ENCODE peak calls at places on chromosomes 12 and 14, in eight cellular contexts. E, T, Q, Y, N, A, X and P are unnamed samples.

GRCh38 chr12:107318804-107319535 is 225.6 kb upstream of the CRY1 start:
- DNase-seq in E (no peak), T (peak), Q (no peak), Y (peak), N (no peak), A (no peak), X (no peak), P (peak)

GRCh38 chr12:27400856-27401255 is 45.7 kb upstream of the SMCO2 start:
- DNase-seq in E (no peak), T (no peak), Q (no peak), Y (no peak), N (no peak), A (no peak), X (no peak), P (no peak)

GRCh38 chr12:93662961-93663728 is 14.0 kb upstream of the CRADD start:
- DNase-seq in E (no peak), T (no peak), Q (no peak), Y (peak), N (no peak), A (no peak), X (no peak), P (no peak)

GRCh38 chr14:66114071-66114470 is 372.1 kb upstream of the CCDC196 start:
- DNase-seq in E (no peak), T (no peak), Q (no peak), Y (no peak), N (no peak), A (no peak), X (no peak), P (no peak)

GRCh38 chr12:94145231-94145979 is 3.0 kb upstream of the PLXNC1 start:
- DNase-seq in E (peak), T (no peak), Q (no peak), Y (peak), N (no peak), A (no peak), X (no peak), P (no peak)

GRCh38 chr12:102528111-102528510 is 47.7 kb upstream of the IGF1 start:
- DNase-seq in E (no peak), T (no peak), Q (no peak), Y (peak), N (no peak), A (no peak), X (no peak), P (no peak)

GRCh38 chr12:51951199-51951842 is at the start of gene ACVR1B:
- DNase-seq in E (peak), T (peak), Q (peak), Y (peak), N (peak), A (peak), X (peak), P (peak)

GRCh38 chr12:124919646-124920352 is 5.3 kb upstream of the UBC start:
- DNase-seq in E (no peak), T (no peak), Q (no peak), Y (peak), N (no peak), A (no peak), X (peak), P (no peak)

GRCh38 chr12:106445981-106446380 is 88.4 kb downstream of the POLR3B start:
- DNase-seq in E (no peak), T (no peak), Q (no peak), Y (no peak), N (no peak), A (no peak), X (no peak), P (no peak)

GRCh38 chr14:106024983-106025604 is 498.7 kb downstream of the TMEM121 start:
- DNase-seq in E (no peak), T (no peak), Q (no peak), Y (no peak), N (no peak), A (no peak), X (no peak), P (no peak)

GRCh38 chr14:99636487-99636886 is 8.4 kb upstream of the HHIPL1 start:
- DNase-seq in E (no peak), T (no peak), Q (no peak), Y (no peak), N (no peak), A (no peak), X (no peak), P (no peak)

GRCh38 chr12:103793512-103794045 is 47.5 kb downstream of the NT5DC3 start:
- DNase-seq in E (no peak), T (no peak), Q (no peak), Y (no peak), N (no peak), A (no peak), X (no peak), P (no peak)

GRCh38 chr12:4499186-4499585 is 39.5 kb upstream of the RAD51AP1 start:
- DNase-seq in E (no peak), T (no peak), Q (no peak), Y (no peak), N (no peak), A (no peak), X (no peak), P (no peak)

GRCh38 chr12:48021485-48022179 is 17.4 kb upstream of the COL2A1 start:
- DNase-seq in E (no peak), T (no peak), Q (peak), Y (no peak), N (no peak), A (peak), X (no peak), P (no peak)

GRCh38 chr12:131203666-131204415 is 250.1 kb downstream of the ADGRD1 start:
- DNase-seq in E (no peak), T (no peak), Q (no peak), Y (no peak), N (no peak), A (no peak), X (no peak), P (no peak)

GRCh38 chr14:98925362-98926040 is 346.5 kb downstream of the BCL11B start:
- DNase-seq in E (no peak), T (no peak), Q (no peak), Y (no peak), N (no peak), A (no peak), X (peak), P (no peak)

GRCh38 chr14:50763386-50764007 is 67.5 kb downstream of the NIN start:
- DNase-seq in E (peak), T (no peak), Q (peak), Y (peak), N (no peak), A (no peak), X (no peak), P (no peak)

GRCh38 chr12:115667116-115667515 is 610.4 kb downstream of the MED13L start:
- DNase-seq in E (no peak), T (no peak), Q (no peak), Y (no peak), N (no peak), A (no peak), X (no peak), P (no peak)

GRCh38 chr12:107330901-107331431 is 237.6 kb upstream of the CRY1 start:
- DNase-seq in E (no peak), T (no peak), Q (no peak), Y (no peak), N (no peak), A (no peak), X (no peak), P (no peak)

GRCh38 chr14:24351517-24351916 is 11.7 kb upstream of the RIPK3 start:
- DNase-seq in E (no peak), T (no peak), Q (no peak), Y (peak), N (no peak), A (no peak), X (no peak), P (no peak)

GRCh38 chr14:79511146-79511545 is 700.2 kb downstream of the DIO2 start:
- DNase-seq in E (no peak), T (no peak), Q (no peak), Y (no peak), N (no peak), A (no peak), X (no peak), P (no peak)

GRCh38 chr14:75487155-75487671 is 35.1 kb upstream of the BATF start:
- DNase-seq in E (no peak), T (no peak), Q (no peak), Y (no peak), N (no peak), A (peak), X (peak), P (no peak)

GRCh38 chr12:131422744-131423143 is 288.1 kb upstream of the SFSWAP start:
- DNase-seq in E (no peak), T (no peak), Q (no peak), Y (no peak), N (no peak), A (no peak), X (no peak), P (no peak)

GRCh38 chr12:49537709-49538601 is 875 bp upstream of the KCNH3 start:
- DNase-seq in E (no peak), T (no peak), Q (no peak), Y (no peak), N (peak), A (no peak), X (no peak), P (no peak)

GRCh38 chr12:132396657-132397056 is 67.3 kb upstream of the GALNT9 start:
- DNase-seq in E (no peak), T (no peak), Q (no peak), Y (no peak), N (no peak), A (no peak), X (no peak), P (no peak)

GRCh38 chr12:51863363-51863920 is 14.9 kb upstream of the FIGNL2 start:
- DNase-seq in E (no peak), T (no peak), Q (no peak), Y (no peak), N (no peak), A (no peak), X (no peak), P (no peak)

GRCh38 chr12:90543841-90544240 is 411.1 kb downstream of the CCER1 start:
- DNase-seq in E (no peak), T (no peak), Q (no peak), Y (peak), N (no peak), A (no peak), X (no peak), P (no peak)

GRCh38 chr12:121917950-121918678 is at the start of gene CFAP251:
- DNase-seq in E (peak), T (peak), Q (peak), Y (no peak), N (peak), A (peak), X (peak), P (peak)

GRCh38 chr14:96187216-96188050 is 17.2 kb upstream of the BDKRB2 start:
- DNase-seq in E (no peak), T (no peak), Q (no peak), Y (no peak), N (no peak), A (no peak), X (no peak), P (no peak)

GRCh38 chr12:114744696-114745095 is 60.7 kb upstream of the TBX3 start:
- DNase-seq in E (peak), T (no peak), Q (no peak), Y (peak), N (no peak), A (no peak), X (no peak), P (no peak)

GRCh38 chr12:71439613-71440392 is at the start of gene LGR5:
- DNase-seq in E (no peak), T (peak), Q (no peak), Y (no peak), N (no peak), A (no peak), X (peak), P (peak)

GRCh38 chr12:62767506-62767905 is 167.4 kb downstream of the PPM1H start:
- DNase-seq in E (no peak), T (no peak), Q (no peak), Y (peak), N (no peak), A (no peak), X (no peak), P (no peak)

GRCh38 chr14:75341639-75342038 is 63.0 kb downstream of the FOS start:
- DNase-seq in E (no peak), T (no peak), Q (no peak), Y (no peak), N (no peak), A (no peak), X (peak), P (no peak)

DNA sequence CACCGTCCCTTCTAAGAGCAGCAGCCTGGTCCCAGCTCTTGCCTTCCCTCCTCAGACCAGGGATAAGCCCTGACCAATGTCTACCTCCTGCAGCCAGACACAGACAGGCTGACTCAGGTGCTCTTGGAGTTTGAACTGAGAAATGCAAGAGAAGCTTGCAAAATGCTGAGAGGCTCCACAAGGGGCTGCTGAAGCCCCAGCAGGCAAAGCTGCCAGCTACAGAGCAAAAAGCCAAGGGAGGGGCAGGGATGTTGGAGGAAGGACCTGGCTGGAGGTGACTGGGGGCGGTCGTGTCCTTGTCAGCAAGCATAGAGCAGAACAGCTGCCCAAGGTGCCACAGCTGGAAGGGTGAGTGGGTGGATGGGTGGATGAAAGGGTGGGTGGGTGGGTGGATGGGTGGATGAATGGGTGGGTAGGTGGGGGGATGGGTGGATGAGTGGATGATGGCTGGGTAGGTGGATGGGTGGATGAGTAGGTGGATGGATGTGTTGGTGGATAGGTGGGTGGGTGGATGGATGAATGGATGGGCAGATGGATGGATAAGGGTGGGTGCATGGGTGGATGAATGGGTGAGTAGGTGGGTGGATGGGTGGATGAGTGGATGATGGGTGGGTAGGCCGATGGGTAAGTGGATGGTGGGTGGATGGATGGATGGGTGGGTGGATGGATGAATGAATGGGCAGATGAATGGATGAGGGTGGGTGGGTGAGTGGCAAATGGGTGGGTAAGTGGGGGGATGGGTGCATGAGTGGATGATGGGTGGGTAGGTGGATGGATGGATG is 4.0 kb upstream of the INF2 start:
- DNase-seq in E (no peak), T (no peak), Q (no peak), Y (no peak), N (no peak), A (no peak), X (no peak), P (no peak)
- TF ChIP-seq CTCF in E (no peak), T (no peak), Q (no peak), Y (no peak), N (no peak), A (no peak), X (no peak), P (no peak)

GRCh38 chr12:19893514-19893913 is 454.2 kb downstream of the AEBP2 start:
- DNase-seq in E (no peak), T (no peak), Q (no peak), Y (peak), N (no peak), A (no peak), X (peak), P (no peak)
- TF ChIP-seq CTCF in E (no peak), T (no peak), Q (peak), Y (peak), N (no peak), A (no peak), X (no peak), P (no peak)

GRCh38 chr12:30850684-30851083 is 75.9 kb upstream of the TSPAN11 start:
- DNase-seq in E (no peak), T (no peak), Q (no peak), Y (no peak), N (no peak), A (no peak), X (no peak), P (no peak)

GRCh38 chr12:30843211-30843610 is 83.3 kb upstream of the TSPAN11 start:
- DNase-seq in E (no peak), T (no peak), Q (no peak), Y (no peak), N (no peak), A (no peak), X (no peak), P (no peak)

GRCh38 chr12:30846776-30847175 is 79.8 kb upstream of the TSPAN11 start:
- DNase-seq in E (no peak), T (no peak), Q (no peak), Y (no peak), N (no peak), A (no peak), X (no peak), P (no peak)

DNA sequence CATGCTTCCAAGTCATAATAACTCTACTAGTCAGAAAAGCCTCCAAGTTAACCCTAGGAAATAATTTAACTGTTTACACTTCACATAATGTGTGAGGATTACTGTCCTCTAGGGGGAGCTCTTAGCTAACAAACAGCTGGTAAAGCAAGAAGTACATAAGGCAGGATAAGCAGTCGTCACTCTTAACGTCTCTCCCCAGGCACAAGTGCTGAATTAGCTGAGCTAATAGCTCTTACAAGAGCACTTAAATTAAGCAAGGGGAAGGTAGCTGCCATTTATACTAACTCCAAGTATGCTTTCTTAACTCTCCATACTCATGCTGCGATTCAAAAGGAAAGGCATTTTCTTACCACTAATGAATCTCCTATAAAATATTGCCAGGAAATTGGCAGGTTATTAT is 79.3 kb upstream of the TSPAN11 start:
- DNase-seq in E (no peak), T (peak), Q (peak), Y (peak), N (no peak), A (no peak), X (peak), P (no peak)
- TF ChIP-seq CTCF in E (peak), T (peak), Q (peak), Y (peak), N (peak), A (peak), X (peak), P (peak)

DNA sequence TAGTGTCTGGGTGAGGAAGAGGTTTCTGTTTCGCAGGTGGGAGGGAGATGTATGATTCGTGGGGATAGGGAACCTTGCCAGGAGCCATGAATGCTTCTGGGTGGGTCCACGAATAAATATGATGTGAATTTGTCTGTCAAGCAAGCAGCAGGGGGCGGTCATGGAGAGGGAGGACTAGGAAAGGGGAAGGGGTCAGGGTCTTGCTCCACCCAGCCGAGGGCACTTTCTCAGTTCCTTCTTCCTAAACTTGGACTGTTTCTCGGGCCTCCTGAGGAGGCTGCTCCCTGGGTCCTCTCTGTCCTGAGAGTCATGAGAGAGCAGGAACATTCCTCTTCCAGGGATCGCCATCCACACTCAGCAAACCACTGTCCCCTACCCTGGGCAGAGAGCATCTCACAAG is 72.4 kb downstream of the LGMN start:
- DNase-seq in E (no peak), T (no peak), Q (no peak), Y (no peak), N (no peak), A (no peak), X (peak), P (no peak)
- TF ChIP-seq CTCF in E (no peak), T (no peak), Q (no peak), Y (no peak), N (no peak), A (no peak), X (peak), P (no peak)

GRCh38 chr14:34874386-34875030 is 652 bp downstream of the BAZ1A start:
- DNase-seq in E (peak), T (peak), Q (no peak), Y (peak), N (no peak), A (peak), X (peak), P (peak)

GRCh38 chr14:34875031-34875922 is at the start of gene BAZ1A:
- DNase-seq in E (peak), T (no peak), Q (peak), Y (peak), N (peak), A (peak), X (peak), P (peak)

GRCh38 chr14:34873591-34874385 is 1.4 kb downstream of the BAZ1A start:
- DNase-seq in E (peak), T (peak), Q (peak), Y (peak), N (peak), A (peak), X (peak), P (peak)

GRCh38 chr14:34867199-34867598 is 8.0 kb downstream of the BAZ1A start:
- DNase-seq in E (no peak), T (no peak), Q (no peak), Y (no peak), N (no peak), A (no peak), X (no peak), P (no peak)

DNA sequence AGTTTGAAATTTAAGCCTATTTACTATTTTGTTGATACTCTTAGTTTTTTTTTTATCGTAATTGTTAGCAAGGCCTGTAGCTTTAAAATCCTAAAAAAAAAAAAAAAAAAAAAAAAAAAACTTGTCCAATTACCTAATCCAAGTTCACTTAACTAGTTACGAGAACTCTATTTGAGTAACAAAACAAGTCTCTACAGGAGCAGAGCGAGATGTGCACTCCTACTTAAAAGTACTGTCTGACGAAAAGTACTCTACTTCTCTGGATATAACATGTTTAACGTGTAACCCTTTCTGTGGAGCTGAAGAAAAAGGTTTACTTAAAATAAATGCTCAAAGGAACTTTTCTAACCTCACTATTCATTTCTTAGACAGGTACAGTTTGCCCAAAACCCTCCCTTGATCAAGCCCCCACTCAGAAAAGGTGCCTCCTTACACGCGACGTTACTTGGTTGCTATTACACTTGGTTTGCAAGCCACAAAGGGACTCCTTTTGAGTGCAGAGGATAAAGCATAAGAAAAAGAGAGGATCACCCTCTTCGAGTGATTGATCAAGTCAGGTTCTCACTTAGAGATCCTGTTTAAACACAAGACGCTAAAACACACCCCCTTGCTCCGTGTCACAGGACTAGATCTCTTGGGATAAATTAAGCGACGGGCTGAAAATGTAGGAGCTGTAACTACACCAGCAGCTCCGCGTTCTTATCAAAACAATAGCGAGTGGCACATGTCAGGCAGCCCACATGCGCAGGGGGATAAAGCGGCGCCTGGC is 2.2 kb downstream of the BAZ1A start:
- DNase-seq in E (peak), T (no peak), Q (peak), Y (peak), N (no peak), A (no peak), X (peak), P (no peak)
- TF ChIP-seq CTCF in E (no peak), T (no peak), Q (no peak), Y (no peak), N (no peak), A (no peak), X (no peak), P (no peak)

GRCh38 chr12:25583545-25583944 is 30.5 kb upstream of the LMNTD1 start:
- DNase-seq in E (no peak), T (no peak), Q (no peak), Y (peak), N (no peak), A (no peak), X (no peak), P (no peak)
- TF ChIP-seq CTCF in E (no peak), T (no peak), Q (peak), Y (peak), N (no peak), A (no peak), X (no peak), P (no peak)